ENCODE peak calls at places on chromosomes 3 and 15, in seven cellular contexts. D is lower leg skin, G is fibroblast of lung, E is stomach, M is cardiac muscle cell, J is tibial artery, L is HFFc6. I is an unnamed sample.

GRCh38 chr3:117630885-117631284 is 921.3 kb downstream of the TUSC7 start:
- DNase-seq in L (no peak), G (no peak), D (no peak), J (no peak), M (no peak), E (no peak), I (no peak)

GRCh38 chr3:141452045-141452444 is 34.8 kb upstream of the RASA2 start:
- DNase-seq in G (peak), L (peak), J (no peak), D (no peak), E (no peak), M (peak), I (no peak)

GRCh38 chr15:40543082-40543481 is 21.8 kb downstream of the CCDC32 start:
- DNase-seq in M (no peak), E (no peak), J (no peak), G (no peak), D (no peak), L (no peak), I (no peak)

GRCh38 chr3:325495-325894 is 128.9 kb downstream of the CHL1 start:
- DNase-seq in L (no peak), E (no peak), J (no peak), M (no peak), G (no peak), D (no peak), I (no peak)

GRCh38 chr3:129233538-129233937 is 15.9 kb upstream of the COPG1 start:
- DNase-seq in D (peak), L (no peak), E (peak), G (no peak), J (peak), M (no peak), I (no peak)

GRCh38 chr3:179146911-179147570 is 1.1 kb upstream of the PIK3CA start:
- DNase-seq in M (peak), E (no peak), J (no peak), G (peak), D (peak), L (peak), I (no peak)

GRCh38 chr15:38075466-38075865 is 141.0 kb downstream of the TMCO5A start:
- DNase-seq in G (no peak), L (no peak), E (no peak), J (no peak), D (no peak), M (no peak), I (no peak)

GRCh38 chr3:39724233-39724846 is 85.1 kb upstream of the MYRIP start:
- DNase-seq in L (no peak), J (no peak), D (no peak), G (no peak), E (no peak), M (peak), I (no peak)

GRCh38 chr3:101865751-101866509 is 16.6 kb downstream of the NFKBIZ start:
- DNase-seq in J (no peak), E (no peak), M (peak), D (no peak), G (no peak), L (no peak), I (no peak)

GRCh38 chr3:51539291-51539891 is 872 bp downstream of the RAD54L2 start:
- DNase-seq in E (no peak), L (peak), G (peak), D (no peak), M (peak), J (no peak), I (no peak)

GRCh38 chr15:68885070-68885469 is 45.3 kb upstream of the SPESP1 start:
- DNase-seq in L (peak), G (peak), M (peak), E (no peak), D (no peak), J (no peak), I (peak)

GRCh38 chr15:92605225-92605944 is 50.2 kb downstream of the FAM174B start:
- DNase-seq in M (no peak), J (no peak), D (no peak), G (no peak), L (no peak), E (no peak), I (no peak)

GRCh38 chr15:40151991-40152390 is 8.9 kb upstream of the BUB1B start:
- DNase-seq in G (no peak), M (no peak), J (no peak), L (no peak), D (no peak), E (no peak), I (no peak)

GRCh38 chr3:50320853-50321145 is 1.7 kb downstream of the HYAL2 start:
- DNase-seq in M (no peak), D (no peak), E (no peak), G (no peak), J (no peak), L (no peak), I (no peak)

GRCh38 chr3:46162975-46163550 is 45.0 kb downstream of the CCR1 start:
- DNase-seq in J (no peak), M (no peak), D (no peak), G (no peak), L (no peak), E (no peak), I (no peak)
- TF ChIP-seq CTCF in J (no peak), M (no peak), D (no peak), G (no peak), L (peak), E (no peak), I (no peak)

GRCh38 chr3:10472877-10473440 is 32.4 kb downstream of the ATP2B2 start:
- DNase-seq in E (no peak), D (no peak), G (no peak), L (no peak), J (no peak), M (no peak), I (no peak)

GRCh38 chr3:10473581-10474438 is 31.6 kb downstream of the ATP2B2 start:
- DNase-seq in L (no peak), J (no peak), M (no peak), G (no peak), D (no peak), E (no peak), I (no peak)

GRCh38 chr3:10474439-10474723 is 31.0 kb downstream of the ATP2B2 start:
- DNase-seq in E (no peak), M (no peak), D (no peak), L (no peak), J (no peak), G (no peak), I (no peak)

GRCh38 chr3:10475983-10476382 is 29.4 kb downstream of the ATP2B2 start:
- DNase-seq in L (no peak), D (no peak), E (no peak), J (no peak), G (no peak), M (no peak), I (no peak)

GRCh38 chr3:10474847-10475246 is 30.5 kb downstream of the ATP2B2 start:
- DNase-seq in E (no peak), D (no peak), G (no peak), J (no peak), L (no peak), M (no peak), I (no peak)
- TF ChIP-seq CTCF in E (no peak), D (no peak), G (no peak), J (no peak), L (no peak), M (no peak), I (no peak)

DNA sequence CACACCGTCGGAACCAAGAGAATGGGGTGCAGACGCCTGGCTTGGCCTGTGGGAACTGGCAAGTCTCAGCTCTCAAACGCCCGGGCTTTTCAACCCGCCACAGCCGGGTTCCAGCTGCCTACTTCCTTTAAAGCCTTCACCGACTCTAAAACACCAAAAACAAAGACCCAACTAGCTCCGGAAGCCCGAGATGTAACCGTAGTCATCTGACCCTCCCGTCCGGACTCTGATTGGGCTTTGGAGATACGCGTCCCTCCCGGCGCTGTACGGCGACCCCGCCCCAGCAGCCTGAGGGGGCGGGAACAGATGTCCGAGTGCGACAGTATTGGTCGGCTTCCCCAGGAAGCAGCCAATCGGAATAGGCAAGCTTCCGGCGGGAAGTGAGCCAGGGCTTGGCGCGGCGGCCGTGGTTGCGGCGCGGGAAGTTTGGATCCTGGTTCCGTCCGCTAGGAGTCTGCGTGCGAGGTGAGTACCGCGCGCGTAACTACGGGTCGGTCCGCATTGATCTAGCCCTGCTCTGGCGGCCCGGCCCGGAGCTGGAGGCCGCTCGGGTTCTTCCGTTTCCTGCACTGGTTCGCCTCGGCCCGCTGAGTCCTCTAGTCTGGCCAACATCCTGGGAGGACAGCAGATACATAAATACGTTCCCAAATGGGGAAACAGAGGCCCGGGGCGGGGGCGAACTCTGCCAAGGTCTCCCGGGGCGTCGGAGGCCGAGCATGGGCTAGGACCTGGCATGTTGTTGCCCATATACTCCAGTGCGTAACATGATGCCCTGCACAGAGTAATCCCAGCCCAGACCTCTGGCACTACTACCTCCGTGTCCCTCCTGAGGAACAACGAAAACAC is at the start of gene BLM:
- DNase-seq in G (peak), M (peak), L (peak), E (peak), J (peak), D (peak), I (peak)
- TF ChIP-seq CTCF in G (peak), M (peak), L (peak), E (peak), J (peak), D (no peak), I (peak)

DNA sequence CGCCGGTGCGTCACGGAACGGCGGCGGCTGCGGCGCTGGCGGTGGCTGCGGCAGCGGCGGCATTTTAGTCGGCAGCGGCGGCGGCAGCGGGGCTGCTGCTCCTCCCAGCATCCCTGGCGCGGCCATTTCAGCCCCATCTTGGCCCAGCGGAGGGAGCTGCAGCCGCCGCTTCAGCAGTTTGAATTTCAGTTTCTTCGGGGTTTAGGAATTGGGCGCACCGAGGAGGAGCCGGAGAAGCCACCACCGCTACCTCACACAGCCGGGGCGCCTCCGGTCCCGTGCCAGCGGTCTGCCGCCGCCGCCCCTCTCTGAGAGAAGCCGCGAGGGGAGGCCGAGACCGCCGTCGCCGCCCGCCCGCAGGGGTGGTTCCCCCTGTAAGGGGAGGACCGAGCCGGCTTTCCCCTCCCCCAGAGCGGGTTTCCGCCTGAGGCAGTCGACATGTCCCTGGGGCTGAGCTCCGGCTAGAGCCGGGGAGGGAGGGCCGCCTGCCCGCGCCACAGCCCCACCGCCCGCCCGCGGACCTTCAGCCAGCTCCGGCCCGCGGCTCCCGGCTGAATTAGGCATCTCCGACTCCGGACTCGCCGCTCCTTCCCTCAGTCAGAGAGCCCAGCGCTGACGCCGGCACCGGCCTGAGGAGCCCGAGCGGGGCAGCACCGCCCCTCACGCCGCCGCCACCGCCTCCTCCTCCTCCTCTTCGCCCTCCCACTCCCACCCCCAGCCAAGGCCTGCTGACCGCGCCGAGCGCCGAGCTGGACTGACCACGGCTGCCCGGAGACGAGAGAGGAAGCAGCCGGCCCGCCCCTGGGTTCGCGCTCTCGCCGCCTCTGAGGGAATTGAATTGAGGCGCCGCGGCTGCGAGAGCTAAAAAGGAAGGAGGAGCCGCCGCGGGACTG is at the start of gene TSC22D2:
- DNase-seq in E (peak), D (peak), M (peak), J (peak), L (peak), G (peak), I (peak)
- TF ChIP-seq CTCF in E (no peak), D (no peak), M (no peak), J (peak), L (peak), G (no peak), I (peak)

DNA sequence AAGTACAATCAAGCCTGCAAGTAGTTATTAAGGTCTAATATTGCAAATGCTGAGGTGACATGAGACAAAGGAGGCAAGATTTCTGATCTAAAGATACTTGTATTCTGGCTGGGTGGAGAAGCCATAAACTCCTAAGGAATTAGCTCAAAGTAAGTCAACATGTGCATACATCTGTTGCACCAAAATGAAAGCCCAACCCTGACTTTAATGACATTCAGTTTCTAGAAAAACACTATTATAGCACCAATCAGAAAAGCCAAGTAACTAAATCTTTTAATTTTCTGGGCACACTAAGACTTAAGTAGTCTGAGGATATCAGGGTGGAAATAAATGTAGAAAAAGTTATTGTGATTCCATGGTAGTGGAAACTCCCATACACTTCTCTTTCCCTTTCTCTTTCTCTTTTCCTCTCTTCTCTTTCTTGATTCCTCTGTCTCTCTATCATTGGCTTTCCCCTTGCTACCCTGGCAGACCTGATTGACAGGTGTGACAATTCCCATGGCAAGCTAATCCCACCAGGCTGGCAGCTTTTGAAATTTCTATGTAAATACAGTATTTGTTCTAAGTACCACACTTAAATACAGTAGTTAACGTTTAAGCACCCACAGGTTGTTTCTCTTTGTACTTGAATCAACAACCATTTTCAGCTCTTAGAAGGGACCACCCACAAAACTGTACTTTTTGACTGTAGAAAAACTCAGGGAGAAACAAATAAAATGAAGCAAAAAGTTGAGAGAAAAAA is 528.4 kb upstream of the SEMA6D start:
- DNase-seq in L (no peak), E (no peak), D (no peak), J (no peak), G (no peak), M (no peak), I (no peak)
- TF ChIP-seq CTCF in L (no peak), E (no peak), D (no peak), J (no peak), G (no peak), M (no peak), I (no peak)

DNA sequence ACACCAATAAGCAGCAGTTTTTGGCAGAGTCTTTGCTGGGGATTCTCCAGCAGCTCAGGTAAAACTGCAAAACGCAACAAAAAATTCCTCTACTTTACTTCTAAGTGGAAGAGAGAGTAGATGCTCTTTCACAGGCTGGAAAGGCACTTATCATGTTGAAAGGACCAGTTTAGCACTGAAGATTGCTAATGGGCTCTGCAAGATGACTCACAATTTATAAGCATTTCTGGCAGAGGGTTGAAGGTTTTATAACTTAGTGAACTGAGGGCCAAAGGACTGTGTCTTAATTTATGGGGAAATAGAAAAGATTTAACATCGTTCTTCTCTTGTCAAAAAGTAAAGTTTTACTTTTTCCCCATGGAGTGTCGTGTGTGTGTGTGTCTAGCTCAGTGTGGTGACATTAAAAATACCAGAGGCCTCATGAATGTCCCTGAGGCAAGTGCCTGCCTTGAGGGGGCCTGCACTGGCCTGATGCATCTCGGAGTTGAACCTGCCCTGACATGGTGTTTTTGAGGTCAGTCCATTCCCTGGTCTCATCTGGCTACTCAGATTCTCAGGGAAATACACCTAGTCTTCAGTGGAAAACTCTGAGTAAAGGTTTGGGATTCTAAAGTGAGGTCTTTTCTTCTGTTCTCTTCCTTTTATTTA is 1092.0 kb downstream of the NAALADL2 start:
- DNase-seq in D (no peak), M (peak), E (no peak), J (no peak), L (peak), G (peak), I (no peak)
- TF ChIP-seq CTCF in D (no peak), M (no peak), E (no peak), J (no peak), L (no peak), G (no peak), I (no peak)

DNA sequence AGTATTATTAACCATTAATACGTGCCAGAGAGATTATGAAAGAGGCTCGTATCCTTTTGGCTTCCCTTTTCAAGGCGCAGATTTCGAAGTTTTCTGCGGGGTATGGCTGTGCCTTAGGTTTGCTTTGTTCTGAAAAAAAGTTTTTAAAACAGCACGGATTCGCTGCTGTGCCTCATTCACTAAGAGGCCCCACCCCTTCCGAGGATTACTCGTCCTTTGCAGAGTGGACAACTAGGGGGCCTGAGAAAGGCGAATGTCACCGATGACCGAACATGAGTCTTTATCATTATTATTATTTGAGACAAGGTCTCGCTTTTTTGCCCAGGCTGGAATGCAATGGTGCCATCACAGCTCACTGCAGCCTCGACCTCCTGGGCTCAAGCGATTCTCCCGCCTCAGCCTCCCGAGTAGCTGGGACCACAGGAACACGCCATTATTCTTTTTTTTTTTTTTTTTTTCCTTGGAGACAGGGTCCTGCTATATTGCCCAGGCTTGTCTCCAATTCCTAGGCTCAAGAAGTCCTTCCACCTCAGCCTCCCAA is 684 bp upstream of the RPS27L start:
- DNase-seq in L (peak), M (peak), D (peak), E (peak), G (peak), J (peak), I (no peak)
- TF ChIP-seq CTCF in L (peak), M (peak), D (no peak), E (no peak), G (peak), J (no peak), I (no peak)

GRCh38 chr3:155753038-155753647 is 8.3 kb upstream of the PLCH1 start:
- DNase-seq in J (no peak), E (no peak), L (peak), D (no peak), M (peak), G (peak), I (no peak)
- TF ChIP-seq CTCF in J (no peak), E (peak), L (peak), D (no peak), M (peak), G (peak), I (peak)

DNA sequence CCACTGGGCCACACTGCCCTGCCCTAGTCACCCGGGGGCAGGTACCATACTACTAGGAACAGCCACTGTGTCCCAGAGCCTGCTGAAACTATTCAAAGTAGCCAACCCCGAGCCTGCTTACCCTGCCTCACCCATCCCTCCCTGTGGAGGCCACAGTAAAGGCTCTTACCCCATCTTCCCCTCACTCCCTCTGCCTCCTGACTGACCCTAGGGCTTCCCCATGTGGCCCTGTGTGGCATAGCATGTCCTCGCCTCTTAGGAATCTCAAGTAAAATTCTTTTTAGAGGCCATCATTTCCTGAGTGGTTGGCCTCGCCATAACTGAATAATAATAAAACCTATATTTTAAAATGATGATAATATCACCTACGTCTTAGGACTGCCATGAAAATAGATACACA is 112.2 kb upstream of the SLC6A11 start:
- DNase-seq in M (peak), L (peak), E (no peak), J (no peak), G (peak), D (no peak), I (no peak)
- TF ChIP-seq CTCF in M (peak), L (peak), E (no peak), J (no peak), G (no peak), D (no peak), I (no peak)